ENCODE peak calls at places on chromosomes 7 and 10, in four cellular contexts. I, M, K and L are unnamed samples.

GRCh38 chr7:67842571-67842970 is 845.9 kb downstream of the TYW1 start:
- DNase-seq in I (no peak), M (no peak), K (no peak), L (no peak)

GRCh38 chr10:31148955-31149354 is 117.3 kb upstream of the ZNF438 start:
- DNase-seq in I (no peak), M (no peak), K (no peak), L (no peak)

GRCh38 chr10:77463499-77463898 is 174.1 kb downstream of the KCNMA1 start:
- DNase-seq in I (no peak), M (no peak), K (no peak), L (no peak)

GRCh38 chr10:8037941-8038894 is 16.3 kb upstream of the GATA3 start:
- DNase-seq in I (no peak), M (no peak), K (no peak), L (no peak)

GRCh38 chr7:73820013-73820412 is 10.8 kb upstream of the CLDN4 start:
- DNase-seq in I (no peak), M (no peak), K (no peak), L (no peak)

GRCh38 chr7:7100432-7100849 is 81.9 kb upstream of the C1GALT1 start:
- DNase-seq in I (no peak), M (peak; percentile 96), K (peak; percentile 74), L (no peak)

GRCh38 chr10:68247931-68248330 is 16.0 kb upstream of the ATOH7 start:
- DNase-seq in I (no peak), M (no peak), K (no peak), L (no peak)

GRCh38 chr10:76080991-76081390 is 649.6 kb downstream of the LRMDA start:
- DNase-seq in I (no peak), M (no peak), K (no peak), L (peak; percentile 26)

GRCh38 chr10:89206402-89207180 is 526 bp downstream of the CH25H start:
- DNase-seq in I (no peak), M (no peak), K (peak; percentile 30), L (no peak)

GRCh38 chr7:126079581-126079980 is 1150.0 kb upstream of the POT1 start:
- DNase-seq in I (no peak), M (no peak), K (no peak), L (no peak)

GRCh38 chr7:107078517-107078966 is 34.0 kb downstream of the PRKAR2B start:
- DNase-seq in I (peak; percentile 13), M (peak; percentile 81), K (no peak), L (no peak)

GRCh38 chr10:103693812-103694205 is 161.6 kb downstream of the SH3PXD2A start:
- DNase-seq in I (no peak), M (no peak), K (no peak), L (no peak)

GRCh38 chr7:107907-108306 is 84.5 kb upstream of the FAM20C start:
- DNase-seq in I (no peak), M (no peak), K (no peak), L (no peak)

GRCh38 chr10:29163746-29164145 is 125.1 kb upstream of the LYZL1 start:
- DNase-seq in I (peak; percentile 33), M (no peak), K (no peak), L (no peak)

GRCh38 chr7:138435231-138435919 is 24.7 kb upstream of the TRIM24 start:
- DNase-seq in I (no peak), M (no peak), K (no peak), L (no peak)

GRCh38 chr7:121116399-121116798 is 127.9 kb downstream of the CPED1 start:
- DNase-seq in I (no peak), M (no peak), K (no peak), L (no peak)

GRCh38 chr7:154736389-154736788 is 266.5 kb downstream of the PAXIP1 start:
- DNase-seq in I (no peak), M (no peak), K (no peak), L (no peak)

GRCh38 chr10:44967596-44967995 is 8.0 kb downstream of the RASSF4 start:
- DNase-seq in I (no peak), M (no peak), K (no peak), L (no peak)

GRCh38 chr10:5659702-5660528 is 6.5 kb downstream of the ASB13 start:
- DNase-seq in I (peak; percentile 43), M (no peak), K (peak; percentile 55), L (peak; percentile 68)

GRCh38 chr7:129859188-129859587 is 93.6 kb downstream of the UBE2H start:
- DNase-seq in I (no peak), M (no peak), K (no peak), L (no peak)

GRCh38 chr7:87047-87446 is 105.3 kb upstream of the FAM20C start:
- DNase-seq in I (no peak), M (no peak), K (no peak), L (no peak)

GRCh38 chr7:108442039-108442568 is 14.1 kb downstream of the NRCAM start:
- DNase-seq in I (peak; percentile 39), M (no peak), K (no peak), L (no peak)

GRCh38 chr10:32210306-32211045 is 136.5 kb downstream of the EPC1 start:
- DNase-seq in I (peak; percentile 75), M (peak; percentile 34), K (no peak), L (peak; percentile 42)

GRCh38 chr7:32206987-32207386 is 136.8 kb upstream of the PDE1C start:
- DNase-seq in I (peak; percentile 40), M (no peak), K (no peak), L (peak; percentile 18)

GRCh38 chr10:120600871-120601644 is 144.0 kb downstream of the PLPP4 start:
- DNase-seq in I (no peak), M (peak; percentile 42), K (no peak), L (no peak)

GRCh38 chr10:119616879-119617580 is 20.3 kb upstream of the TIAL1 start:
- DNase-seq in I (no peak), M (peak; percentile 27), K (no peak), L (no peak)

GRCh38 chr10:95675403-95676116 is 18.2 kb downstream of the TCTN3 start:
- DNase-seq in I (no peak), M (peak; percentile 33), K (no peak), L (no peak)

GRCh38 chr7:127396184-127396583 is 3.7 kb upstream of the ZNF800 start:
- DNase-seq in I (peak; percentile 9), M (peak; percentile 66), K (no peak), L (no peak)

GRCh38 chr10:86443936-86444335 is 77.3 kb upstream of the GRID1 start:
- DNase-seq in I (no peak), M (no peak), K (no peak), L (no peak)

GRCh38 chr10:64463406-64463805 is 942.2 kb downstream of the REEP3 start:
- DNase-seq in I (no peak), M (no peak), K (no peak), L (no peak)

GRCh38 chr7:28774529-28775057 is 183.5 kb downstream of the TRIL start:
- DNase-seq in I (no peak), M (no peak), K (no peak), L (no peak)

GRCh38 chr7:83696101-83696500 is 47.2 kb upstream of the SEMA3E start:
- DNase-seq in I (no peak), M (no peak), K (no peak), L (no peak)

GRCh38 chr10:91198781-91199180 is 21.7 kb upstream of the PCGF5 start:
- DNase-seq in I (no peak), M (peak; percentile 79), K (peak; percentile 36), L (no peak)

GRCh38 chr7:131105803-131106680 is 221.6 kb upstream of the MKLN1 start:
- DNase-seq in I (peak; percentile 67), M (peak; percentile 84), K (peak; percentile 77), L (peak; percentile 79)
- TF ChIP-seq POLR2A in I (no peak), M (peak; percentile 69), K (no peak), L (peak; percentile 31)

GRCh38 chr10:11338160-11338844 is 273.1 kb downstream of the USP6NL start:
- DNase-seq in I (no peak), M (no peak), K (no peak), L (no peak)
- TF ChIP-seq POLR2A in I (no peak), M (no peak), K (no peak), L (no peak)

GRCh38 chr10:87660484-87661133 is 931 bp downstream of the PAPSS2 start:
- DNase-seq in I (no peak), M (peak; percentile 51), K (peak; percentile 39), L (no peak)
- TF ChIP-seq POLR2A in I (no peak), M (no peak), K (no peak), L (no peak)

GRCh38 chr10:987906-988666 is at the start of gene GTPBP4:
- DNase-seq in I (peak; percentile 98), M (peak; percentile 98), K (peak; percentile 97), L (peak; percentile 85)
- TF ChIP-seq POLR2A in I (peak; percentile 45), M (peak; percentile 82), K (no peak), L (peak; percentile 60)

GRCh38 chr7:104963378-104963990 is 50.5 kb upstream of the KMT2E start:
- DNase-seq in I (no peak), M (no peak), K (no peak), L (no peak)
- TF ChIP-seq POLR2A in I (no peak), M (no peak), K (no peak), L (no peak)

GRCh38 chr7:114922151-114922651 is 307 bp downstream of the MDFIC start:
- DNase-seq in I (peak; percentile 38), M (no peak), K (no peak), L (peak; percentile 65)
- TF ChIP-seq POLR2A in I (peak; percentile 32), M (no peak), K (peak; percentile 1), L (peak; percentile 82)

GRCh38 chr10:48759113-48759901 is 74.6 kb downstream of the WDFY4 start:
- DNase-seq in I (no peak), M (no peak), K (no peak), L (no peak)
- TF ChIP-seq POLR2A in I (no peak), M (no peak), K (no peak), L (no peak)

DNA sequence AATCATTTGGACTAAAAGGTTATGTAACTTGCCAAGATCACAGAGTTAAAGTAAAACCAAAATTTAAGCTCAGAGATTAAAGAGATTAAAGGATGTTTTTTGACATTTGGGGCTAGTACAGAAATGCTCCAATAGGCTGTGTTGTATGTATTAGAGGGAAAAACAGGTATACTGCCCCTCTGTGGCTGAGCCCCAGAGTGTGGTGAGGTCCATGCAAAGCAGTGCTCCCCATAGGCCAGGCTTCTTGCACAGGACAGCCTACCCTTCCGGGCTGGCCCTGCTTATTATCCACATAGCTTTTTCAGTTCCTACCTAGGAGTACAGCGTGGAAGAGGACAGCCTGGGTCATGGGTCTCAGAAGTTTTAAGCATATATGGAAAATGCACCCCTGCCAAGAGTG is 322.9 kb downstream of the POM121L12 start:
- DNase-seq in I (no peak), M (no peak), K (no peak), L (no peak)
- TF ChIP-seq POLR2A in I (no peak), M (no peak), K (no peak), L (no peak)

GRCh38 chr10:43689955-43690771 is 41.5 kb upstream of the ZNF32 start:
- DNase-seq in I (peak; percentile 76), M (peak; percentile 85), K (peak; percentile 68), L (peak; percentile 61)
- TF ChIP-seq POLR2A in I (no peak), M (no peak), K (no peak), L (peak; percentile 5)